ENCODE peak calls at places on chromosomes 3 and 15, in seven cellular contexts. O is IMR-90, Z is GM12892, C is stomach, N is GM12891, K is HepG2, E is A549. U is an unnamed sample.

GRCh38 chr3:25235033-25235432 is 193.0 kb upstream of the RARB start:
- DNase-seq in C (no peak), K (no peak), O (no peak), N (no peak), Z (no peak), E (no peak), U (no peak)

GRCh38 chr3:60514866-60515265 is 736.4 kb downstream of the FHIT start:
- DNase-seq in K (no peak), Z (no peak), O (no peak), E (no peak), N (no peak), C (no peak), U (no peak)

GRCh38 chr3:100082724-100083123 is 31.6 kb downstream of the FILIP1L start:
- DNase-seq in K (no peak), C (no peak), O (no peak), Z (no peak), E (no peak), N (no peak), U (no peak)

GRCh38 chr3:149536429-149536828 is 61.9 kb downstream of the TM4SF4 start:
- DNase-seq in O (no peak), E (no peak), C (no peak), K (no peak), N (no peak), Z (no peak), U (no peak)

GRCh38 chr15:67849538-67849937 is 9.7 kb upstream of the RNU6-1 start:
- DNase-seq in E (no peak), K (no peak), N (no peak), O (no peak), Z (no peak), C (no peak), U (no peak)

GRCh38 chr3:39189648-39190269 is 2.6 kb downstream of the XIRP1 start:
- DNase-seq in O (peak), C (peak), K (peak), E (peak), N (peak), Z (peak), U (peak)

GRCh38 chr15:51649659-51650521 is 27.3 kb upstream of the DMXL2 start:
- DNase-seq in O (peak), C (no peak), N (peak), Z (peak), E (peak), K (peak), U (peak)

GRCh38 chr3:9349321-9350117 is 13.3 kb upstream of the THUMPD3 start:
- DNase-seq in C (no peak), O (peak), K (peak), E (no peak), Z (no peak), N (no peak), U (no peak)

GRCh38 chr3:53845103-53845880 is 927 bp downstream of the CHDH start:
- DNase-seq in C (peak), O (peak), E (peak), Z (no peak), N (peak), K (peak), U (no peak)

GRCh38 chr3:156024904-156025303 is 95.5 kb upstream of the KCNAB1 start:
- DNase-seq in E (no peak), C (no peak), O (peak), K (no peak), N (no peak), Z (no peak), U (no peak)

DNA sequence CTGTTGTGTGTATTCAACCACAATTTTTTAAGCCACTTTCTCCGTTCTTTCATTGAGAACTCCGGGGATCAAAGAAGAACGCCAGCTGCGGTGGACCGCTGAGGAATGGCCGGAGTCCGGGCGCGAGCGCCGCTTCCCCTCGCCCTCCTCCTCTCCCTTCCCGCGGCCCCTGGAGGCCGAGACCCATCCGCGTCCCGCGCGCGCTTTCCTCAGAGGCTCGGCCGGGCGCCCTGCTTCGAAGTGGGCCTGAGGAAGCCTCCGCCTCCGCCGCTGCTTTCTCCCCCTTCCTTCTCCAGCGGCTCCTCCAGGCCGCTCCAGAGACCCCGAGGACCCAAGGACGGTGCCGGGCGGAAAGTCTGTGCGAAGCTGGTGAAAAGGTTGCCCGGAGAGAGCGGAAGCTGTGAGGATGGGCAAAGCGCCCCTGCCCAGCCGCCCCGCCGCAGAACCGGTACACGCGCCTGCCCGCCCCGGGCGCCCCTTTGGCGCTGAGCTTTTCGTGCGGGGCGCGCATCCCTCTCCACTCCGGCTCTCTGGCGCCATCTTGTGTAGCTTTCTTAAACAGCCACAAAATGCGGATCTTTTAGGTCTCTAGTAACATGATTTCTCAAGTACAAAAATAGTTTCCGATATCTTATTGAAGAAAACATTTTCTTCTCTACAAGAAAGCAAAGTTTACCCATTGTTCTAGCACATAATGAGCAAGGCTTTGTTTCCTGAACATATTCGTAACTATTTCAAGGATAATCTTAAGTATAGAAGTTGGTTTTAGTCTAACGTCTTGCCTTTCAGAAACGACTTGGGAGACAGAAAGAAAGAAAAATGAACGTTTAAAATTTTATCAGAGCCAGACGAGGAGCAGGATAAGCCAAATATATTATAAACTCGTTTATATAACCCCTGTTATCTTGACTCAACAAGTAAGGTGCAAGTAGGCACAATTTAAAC is 59.2 kb upstream of the FAM174B start:
- DNase-seq in E (peak), Z (peak), N (peak), K (peak), C (peak), O (peak), U (peak)
- TF ChIP-seq POLR2A in E (peak), Z (no peak), N (no peak), K (no peak), C (no peak), O (no peak), U (no peak)

DNA sequence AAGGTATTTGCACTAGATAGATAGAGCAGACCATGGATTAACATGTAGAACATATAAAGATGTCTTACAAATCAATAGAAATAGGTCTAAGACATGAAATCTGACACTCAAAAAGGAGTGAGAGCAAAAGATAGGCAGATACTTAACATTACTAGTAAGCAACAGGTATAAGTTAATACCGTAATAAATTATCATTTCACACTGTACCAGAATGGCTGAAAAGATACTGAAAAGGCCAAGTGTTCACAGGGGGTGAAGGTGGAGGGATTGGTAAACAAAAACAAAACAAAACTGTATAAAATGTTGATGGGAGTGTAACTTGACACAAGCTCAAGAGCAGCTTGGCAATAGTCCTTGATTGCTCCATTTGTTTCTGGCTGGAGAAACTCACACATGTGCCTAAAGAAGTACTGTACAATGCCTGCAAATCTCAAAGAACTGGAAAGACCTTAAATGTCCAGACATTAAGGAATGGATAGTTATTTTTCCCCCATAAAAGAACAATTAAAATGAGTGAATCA is 3.5 kb downstream of the NSMCE3 start:
- DNase-seq in Z (no peak), C (no peak), N (no peak), E (no peak), K (no peak), O (no peak), U (no peak)
- TF ChIP-seq POLR2A in Z (no peak), C (no peak), N (no peak), E (no peak), K (no peak), O (no peak), U (no peak)

DNA sequence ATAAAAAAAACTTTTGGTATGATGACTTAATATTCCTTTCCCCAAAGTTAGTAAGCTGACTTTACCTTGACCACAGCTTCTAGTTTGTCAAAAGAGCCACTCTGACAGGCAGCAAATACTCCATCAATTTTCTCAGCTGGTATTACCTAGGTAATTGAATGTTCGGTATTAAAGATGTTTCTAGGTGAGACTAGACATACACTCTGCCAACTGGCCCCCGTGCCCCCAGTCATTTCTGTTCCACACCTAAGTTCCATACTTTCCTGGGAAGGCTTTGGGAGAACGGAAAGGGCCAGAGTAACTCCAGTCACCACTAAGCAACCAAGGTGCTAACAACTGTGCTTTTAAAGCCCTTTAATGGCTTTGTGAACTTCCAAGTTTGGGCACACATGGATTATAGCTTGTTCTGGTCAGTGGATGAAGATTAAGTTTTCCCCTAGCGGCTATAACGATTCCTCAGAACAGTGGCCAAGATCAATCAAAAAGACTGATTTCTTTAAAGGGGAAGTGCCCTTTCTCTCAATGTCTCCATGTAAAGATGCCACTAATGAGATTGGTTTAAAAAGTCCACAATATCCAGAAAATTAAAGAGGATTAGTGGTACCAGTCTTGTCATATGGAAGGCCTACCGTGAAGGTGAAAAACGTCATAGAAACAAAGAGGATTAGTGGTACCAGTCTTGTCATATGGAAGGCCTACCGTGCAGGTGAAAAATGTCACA is 7.0 kb downstream of the EIF4A2 start:
- DNase-seq in O (peak), C (no peak), K (peak), Z (no peak), E (peak), N (no peak), U (no peak)
- TF ChIP-seq POLR2A in O (peak), C (no peak), K (peak), Z (peak), E (no peak), N (peak), U (no peak)

DNA sequence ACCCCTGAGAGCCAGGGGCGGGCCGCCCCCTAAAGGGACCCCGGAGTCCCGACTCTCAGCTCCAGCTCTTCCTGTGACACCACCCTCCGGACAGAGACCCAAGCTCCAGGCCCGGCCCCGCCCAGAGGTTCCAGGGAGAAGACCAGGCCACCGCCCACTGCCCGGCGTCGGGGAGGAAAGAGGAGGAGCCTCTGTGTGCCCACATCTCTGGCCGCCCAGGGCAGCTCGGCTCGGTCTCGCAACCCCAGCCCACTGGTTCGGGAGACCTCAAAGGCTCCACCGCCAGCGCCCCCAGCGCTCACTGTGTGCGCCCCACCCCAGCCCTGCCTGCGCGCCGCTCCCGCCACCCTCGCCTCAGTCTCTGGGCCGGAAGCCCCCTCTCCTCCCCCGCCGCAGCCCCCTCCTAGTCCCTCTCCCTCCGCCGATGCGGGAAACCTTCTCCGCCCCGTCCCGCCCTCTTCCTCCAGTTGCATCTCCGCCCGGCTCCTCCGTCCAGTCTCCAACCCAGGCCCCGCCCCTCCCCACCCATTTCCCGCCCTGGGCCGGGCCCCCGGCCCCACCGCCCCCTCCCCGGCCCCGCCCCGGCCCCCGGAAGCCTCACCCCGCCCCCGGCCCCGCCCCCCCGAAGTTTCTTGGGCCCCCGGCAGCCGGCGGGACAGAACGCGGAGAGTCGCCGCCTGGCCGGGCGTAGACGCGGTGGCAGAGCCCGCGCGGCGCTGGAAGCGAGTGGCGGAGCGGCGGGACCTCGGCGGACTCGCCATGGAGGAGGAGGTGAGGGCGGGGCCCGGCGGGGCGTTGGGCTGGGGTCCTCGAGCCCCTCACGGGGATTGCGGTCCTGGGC is at the start of gene PLEKHO2:
- DNase-seq in Z (peak), C (peak), K (peak), N (peak), E (peak), O (peak), U (peak)
- TF ChIP-seq POLR2A in Z (peak), C (no peak), K (peak), N (peak), E (peak), O (peak), U (peak)

U was measured in H54.